ENCODE peak calls at places on chromosome 19, in six cellular contexts. D is fibroblast of the aortic adventitia; J is central memory CD4-positive, alpha-beta T cell; B is CD8-positive, alpha-beta T cell; O is RCC 7860; E is substantia nigra. S is an unnamed sample.

GRCh38 chr19:49924004-49924880 is 4.8 kb upstream of the ATF5 start:
- DNase-seq in D (peak), J (no peak), B (no peak), O (no peak), E (no peak), S (no peak)

GRCh38 chr19:1251233-1251502 is 2.8 kb downstream of the MIDN start:
- DNase-seq in D (peak), J (no peak), B (no peak), O (peak), E (peak), S (no peak)

GRCh38 chr19:12828494-12828893 is 5.9 kb downstream of the RTBDN start:
- DNase-seq in D (no peak), J (no peak), B (no peak), O (no peak), E (no peak), S (peak)

GRCh38 chr19:23407597-23407996 is 12.3 kb upstream of the ZNF91 start:
- DNase-seq in D (no peak), J (no peak), B (no peak), O (no peak), E (no peak), S (no peak)

GRCh38 chr19:17307876-17308377 is 1.4 kb upstream of the DDA1 start:
- DNase-seq in D (no peak), J (no peak), B (no peak), O (no peak), E (no peak), S (no peak)

GRCh38 chr19:46015080-46015960 is 7.5 kb downstream of the PGLYRP1 start:
- DNase-seq in D (no peak), J (peak), B (peak), O (no peak), E (no peak), S (peak)

GRCh38 chr19:36115453-36116343 is at the start of gene TBCB:
- DNase-seq in D (peak), J (peak), B (peak), O (no peak), E (no peak), S (peak)

GRCh38 chr19:35908977-35909683 is 1.0 kb upstream of the TYROBP start:
- DNase-seq in D (no peak), J (no peak), B (no peak), O (no peak), E (peak), S (no peak)

GRCh38 chr19:16676101-16676798 is 15.3 kb downstream of the TMEM38A start:
- DNase-seq in D (no peak), J (no peak), B (no peak), O (no peak), E (no peak), S (no peak)

GRCh38 chr19:18433039-18433691 is 4.8 kb downstream of the ISYNA1 start:
- DNase-seq in D (no peak), J (no peak), B (no peak), O (no peak), E (no peak), S (no peak)

GRCh38 chr19:7471696-7472620 is 16.9 kb downstream of the PEX11G start:
- DNase-seq in D (no peak), J (no peak), B (no peak), O (no peak), E (no peak), S (no peak)

GRCh38 chr19:56836059-56836458 is 4.5 kb downstream of the PEG3 start:
- DNase-seq in D (no peak), J (no peak), B (no peak), O (no peak), E (no peak), S (no peak)

GRCh38 chr19:5339470-5339949 is 1.1 kb downstream of the PTPRS start:
- DNase-seq in D (no peak), J (no peak), B (no peak), O (no peak), E (no peak), S (no peak)

GRCh38 chr19:18029617-18030338 is 21.8 kb downstream of the ARRDC2 start:
- DNase-seq in D (no peak), J (no peak), B (no peak), O (no peak), E (peak), S (no peak)

GRCh38 chr19:5057860-5058259 is 88.9 kb downstream of the KDM4B start:
- DNase-seq in D (peak), J (no peak), B (no peak), O (no peak), E (no peak), S (no peak)

GRCh38 chr19:41484822-41485221 is 41.9 kb downstream of the ERICH4 start:
- DNase-seq in D (no peak), J (no peak), B (no peak), O (no peak), E (no peak), S (no peak)